ENCODE peak calls at places on chromosomes 2 and 18, in five cellular contexts. M is MM.1S, X is PC-3, O is OCI-LY7, N is H9. V is an unnamed sample.

GRCh38 chr2:126704434-126705165 is 48.6 kb downstream of the GYPC start:
- DNase-seq in M (no peak), X (no peak), O (no peak), N (no peak), V (no peak)

GRCh38 chr2:208929489-208929864 is 494.4 kb upstream of the MAP2 start:
- DNase-seq in M (no peak), X (no peak), O (no peak), N (no peak), V (no peak)

GRCh38 chr2:170924969-170925368 is 4.1 kb upstream of the GORASP2 start:
- DNase-seq in M (no peak), X (no peak), O (no peak), N (no peak), V (no peak)

GRCh38 chr2:223043164-223043941 is 8.6 kb upstream of the KCNE4 start:
- DNase-seq in M (no peak), X (no peak), O (no peak), N (no peak), V (no peak)

GRCh38 chr2:8624855-8625398 is 56.9 kb upstream of the ID2 start:
- DNase-seq in M (no peak), X (peak; percentile 68), O (no peak), N (no peak), V (no peak)

GRCh38 chr18:56532176-56532840 is 106.1 kb downstream of the TXNL1 start:
- DNase-seq in M (no peak), X (peak; percentile 13), O (no peak), N (no peak), V (peak; percentile 16)

GRCh38 chr2:132804045-132804444 is 134.0 kb upstream of the LYPD1 start:
- DNase-seq in M (peak; percentile 85), X (peak; percentile 82), O (peak; percentile 5), N (no peak), V (no peak)

GRCh38 chr18:60978338-60978737 is 354.9 kb upstream of the CDH20 start:
- DNase-seq in M (no peak), X (peak; percentile 21), O (no peak), N (no peak), V (no peak)

GRCh38 chr18:49731860-49732311 is 81.4 kb downstream of the ACAA2 start:
- DNase-seq in M (no peak), X (no peak), O (no peak), N (no peak), V (peak; percentile 98)

GRCh38 chr2:109417701-109418335 is 195.9 kb downstream of the SEPTIN10 start:
- DNase-seq in M (no peak), X (no peak), O (no peak), N (no peak), V (no peak)

GRCh38 chr18:9735879-9736278 is 27.8 kb downstream of the RAB31 start:
- DNase-seq in M (no peak), X (no peak), O (no peak), N (no peak), V (no peak)

GRCh38 chr2:44369392-44369791 is 7.6 kb downstream of the CAMKMT start:
- DNase-seq in M (no peak), X (no peak), O (no peak), N (no peak), V (no peak)

GRCh38 chr2:129396980-129397599 is 582.4 kb upstream of the RAB6C start:
- DNase-seq in M (peak; percentile 46), X (peak; percentile 36), O (peak; percentile 33), N (peak; percentile 77), V (peak; percentile 16)

GRCh38 chr2:88600038-88600465 is 27.2 kb downstream of the EIF2AK3 start:
- DNase-seq in M (peak; percentile 95), X (peak; percentile 94), O (peak; percentile 87), N (peak; percentile 51), V (peak; percentile 99)

GRCh38 chr2:68805025-68805424 is 66.2 kb downstream of the BMP10 start:
- DNase-seq in M (no peak), X (no peak), O (no peak), N (no peak), V (no peak)

GRCh38 chr2:185668710-185669109 is 69.9 kb upstream of the FSIP2 start:
- DNase-seq in M (no peak), X (no peak), O (no peak), N (no peak), V (no peak)

GRCh38 chr2:176678571-176678970 is 409.3 kb downstream of the MTX2 start:
- DNase-seq in M (no peak), X (no peak), O (no peak), N (no peak), V (no peak)

GRCh38 chr2:38959938-38960608 is 70.4 kb downstream of the ARHGEF33 start:
- DNase-seq in M (no peak), X (no peak), O (no peak), N (peak; percentile 85), V (peak; percentile 10)

GRCh38 chr2:179424571-179424970 is 159.9 kb upstream of the SESTD1 start:
- DNase-seq in M (peak; percentile 18), X (no peak), O (no peak), N (no peak), V (no peak)

GRCh38 chr18:3603460-3604259 is 153.7 kb downstream of the TGIF1 start:
- DNase-seq in M (no peak), X (peak; percentile 94), O (peak; percentile 43), N (peak; percentile 82), V (peak; percentile 77)

GRCh38 chr2:780002-780401 is 102.8 kb upstream of the TMEM18 start:
- DNase-seq in M (no peak), X (no peak), O (no peak), N (no peak), V (no peak)

GRCh38 chr2:226475650-226476049 is 324.0 kb downstream of the IRS1 start:
- DNase-seq in M (no peak), X (peak; percentile 80), O (no peak), N (no peak), V (no peak)

GRCh38 chr2:158773121-158773520 is 22.0 kb upstream of the DAPL1 start:
- DNase-seq in M (no peak), X (peak; percentile 9), O (no peak), N (no peak), V (no peak)

GRCh38 chr2:854460-854859 is 96.2 kb upstream of the SNTG2 start:
- DNase-seq in M (no peak), X (peak; percentile 53), O (peak; percentile 37), N (peak; percentile 77), V (no peak)

GRCh38 chr18:6251084-6251483 is 163.6 kb downstream of the L3MBTL4 start:
- DNase-seq in M (no peak), X (no peak), O (no peak), N (no peak), V (no peak)

GRCh38 chr2:121492409-121492808 is 38.3 kb upstream of the RNU4ATAC start:
- DNase-seq in M (no peak), X (no peak), O (no peak), N (no peak), V (no peak)

GRCh38 chr2:86254576-86255538 is 55.6 kb downstream of the MRPL35 start:
- DNase-seq in M (no peak), X (no peak), O (no peak), N (no peak), V (no peak)

GRCh38 chr18:69808399-69808798 is 139.3 kb downstream of the CD226 start:
- DNase-seq in M (no peak), X (no peak), O (no peak), N (no peak), V (no peak)

GRCh38 chr18:39990540-39990939 is 1964.5 kb upstream of the PIK3C3 start:
- DNase-seq in M (no peak), X (no peak), O (no peak), N (no peak), V (no peak)

GRCh38 chr2:239938651-239939486 is 86.3 kb downstream of the NDUFA10 start:
- DNase-seq in M (no peak), X (no peak), O (no peak), N (peak; percentile 23), V (no peak)

GRCh38 chr18:45667056-45667455 is 51.8 kb downstream of the SLC14A2 start:
- DNase-seq in M (peak; percentile 43), X (no peak), O (no peak), N (no peak), V (no peak)

DNA sequence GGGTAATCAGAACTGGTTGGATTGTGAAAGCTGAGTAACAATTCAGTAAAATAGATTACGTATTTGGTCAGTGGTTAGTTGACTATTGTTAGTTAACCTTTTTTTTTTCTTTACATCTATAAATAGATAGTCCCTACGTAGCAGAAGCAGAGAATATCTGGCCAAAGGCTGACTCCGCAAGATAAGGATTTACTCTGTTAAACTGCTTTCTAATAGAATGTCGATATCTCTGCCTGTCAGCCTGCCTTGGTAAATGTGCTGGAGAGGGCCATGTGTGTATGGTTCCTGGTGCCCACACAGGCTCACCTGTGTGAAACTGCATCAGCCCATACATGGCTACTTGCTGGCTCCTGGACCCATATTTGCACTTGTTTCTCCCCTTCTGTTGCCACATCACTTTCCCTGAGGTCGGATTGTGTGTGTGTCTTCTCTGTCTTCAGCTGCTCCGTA is 94.4 kb downstream of the CRIM1 start:
- DNase-seq in M (no peak), X (no peak), O (no peak), N (no peak), V (no peak)
- H3K27ac ChIP-seq in M (no peak overlapping the region), X (peak overlapping the region; percentile 22), O (no peak overlapping the region), N (no peak overlapping the region), V (peak overlapping the region; percentile 35)

GRCh38 chr2:217976301-217976700 is 26.5 kb downstream of the TNS1 start:
- DNase-seq in M (no peak), X (no peak), O (no peak), N (no peak), V (no peak)
- H3K27ac ChIP-seq in M (no peak overlapping the region), X (no peak overlapping the region), O (no peak overlapping the region), N (no peak overlapping the region), V (no peak overlapping the region)

DNA sequence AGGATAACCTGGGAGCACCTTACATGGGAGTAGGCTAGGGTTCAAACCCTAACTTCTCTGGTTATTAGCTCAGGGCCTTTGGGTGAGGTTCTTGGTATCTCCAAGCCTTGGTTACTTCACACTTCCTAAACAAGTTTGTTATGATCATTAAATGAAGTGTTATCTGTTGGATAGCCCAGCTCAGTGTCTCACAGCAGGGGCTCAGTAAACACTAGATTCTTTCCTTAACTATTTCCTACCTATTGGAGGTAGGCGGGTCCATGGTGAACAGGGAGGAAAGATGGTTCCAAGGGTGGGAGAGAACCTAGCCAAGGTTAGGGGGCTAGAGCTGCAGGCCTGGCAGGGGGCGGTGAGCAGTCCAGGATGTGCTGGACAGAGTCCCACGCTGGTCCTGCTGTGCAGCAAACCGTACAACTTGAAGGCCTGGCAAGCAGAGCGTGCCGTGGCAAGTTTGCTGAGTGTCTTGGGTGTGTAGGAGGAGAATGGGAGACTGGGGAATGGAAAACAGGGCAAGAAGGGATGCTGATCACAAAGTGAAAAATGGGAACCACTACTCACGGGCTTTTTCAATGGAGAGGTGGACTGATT is 259.1 kb downstream of the PRKCE start:
- DNase-seq in M (no peak), X (no peak), O (no peak), N (no peak), V (no peak)
- H3K27ac ChIP-seq in M (peak overlapping the region; percentile 63), X (no peak overlapping the region), O (no peak overlapping the region), N (no peak overlapping the region), V (no peak overlapping the region)

DNA sequence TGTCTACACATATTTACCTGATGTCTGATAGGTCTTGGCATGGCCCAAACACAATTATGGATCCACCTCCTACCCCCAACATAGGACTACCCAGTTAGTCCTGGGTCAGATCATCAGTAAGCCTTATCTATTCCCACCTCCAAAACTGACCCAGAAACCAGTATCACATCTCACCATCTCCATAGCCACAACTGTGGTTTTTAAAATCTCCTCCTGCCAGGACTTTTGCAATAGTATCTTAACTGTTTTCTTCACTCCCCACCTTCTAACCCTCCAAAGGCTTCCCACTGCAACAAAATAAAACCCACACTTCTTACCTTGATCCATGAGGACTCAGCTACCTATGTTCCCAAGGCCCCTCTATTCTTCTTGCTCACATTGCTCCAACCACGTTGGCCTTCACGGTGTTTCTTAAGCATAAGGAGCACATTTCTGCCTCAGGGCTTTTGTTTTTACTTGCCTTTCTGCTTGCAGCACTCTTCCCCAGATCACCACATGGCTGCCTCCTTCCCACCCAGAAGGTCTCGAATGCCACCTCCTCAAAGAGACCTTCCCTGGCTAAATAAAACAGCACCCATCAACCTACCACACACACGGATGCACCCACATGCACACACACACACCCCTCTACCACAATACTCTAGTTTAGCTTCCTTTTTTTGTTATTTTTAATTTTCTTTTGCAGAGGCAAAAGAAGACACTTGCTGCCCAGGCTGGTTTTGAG is 125.9 kb upstream of the SLC1A4 start:
- DNase-seq in M (no peak), X (no peak), O (peak; percentile 22), N (no peak), V (no peak)
- H3K27ac ChIP-seq in M (no peak overlapping the region), X (no peak overlapping the region), O (no peak overlapping the region), N (no peak overlapping the region), V (no peak overlapping the region)

V was measured in epithelial cell of prostate.